ENCODE peak calls at places on chromosomes 11 and 22, in six cellular contexts. H is psoas muscle, T is ovary, S is fibroblast of mammary gland, Z is HFF-Myc, B is upper lobe of right lung. M is an unnamed sample.

GRCh38 chr11:74634537-74634936 is 42.2 kb downstream of the POLD3 start:
- DNase-seq in T (no peak), Z (no peak), B (no peak), S (peak), H (no peak), M (no peak)

GRCh38 chr11:16981651-16982194 is 32.5 kb downstream of the PLEKHA7 start:
- DNase-seq in Z (no peak), B (no peak), S (no peak), T (no peak), H (no peak), M (no peak)

GRCh38 chr11:36305047-36305446 is 9.0 kb downstream of the PRR5L start:
- DNase-seq in Z (no peak), T (no peak), S (no peak), H (no peak), B (no peak), M (no peak)

GRCh38 chr11:128908391-128909246 is 17.5 kb downstream of the KCNJ5 start:
- DNase-seq in S (peak), B (no peak), Z (peak), H (peak), T (peak), M (no peak)

GRCh38 chr11:66881927-66882452 is 25.1 kb downstream of the LRFN4 start:
- DNase-seq in T (peak), Z (no peak), S (no peak), H (peak), B (no peak), M (no peak)

GRCh38 chr11:115941481-115941993 is 437.3 kb upstream of the CADM1 start:
- DNase-seq in Z (no peak), H (no peak), T (peak), S (peak), B (peak), M (no peak)

GRCh38 chr11:64744544-64745218 is 739 bp upstream of the RASGRP2 start:
- DNase-seq in T (no peak), Z (no peak), B (no peak), S (no peak), H (peak), M (peak)

GRCh38 chr11:47711225-47711624 is 3.9 kb downstream of the AGBL2 start:
- DNase-seq in S (no peak), T (no peak), B (no peak), H (no peak), Z (no peak), M (no peak)

GRCh38 chr11:74680703-74681531 is 50.3 kb downstream of the CHRDL2 start:
- DNase-seq in S (no peak), T (peak), Z (no peak), H (no peak), B (peak), M (peak)

GRCh38 chr11:34890812-34891211 is 25.4 kb downstream of the APIP start:
- DNase-seq in T (no peak), B (no peak), H (no peak), S (peak), Z (peak), M (no peak)

GRCh38 chr11:64081663-64082442 is 46.1 kb downstream of the FLRT1 start:
- DNase-seq in H (no peak), S (no peak), B (no peak), T (no peak), Z (no peak), M (no peak)

GRCh38 chr22:30880847-30881246 is 87.7 kb downstream of the MORC2 start:
- DNase-seq in S (no peak), Z (no peak), H (peak), B (peak), T (no peak), M (no peak)

GRCh38 chr11:42806191-42806590 is 505.6 kb upstream of the API5 start:
- DNase-seq in T (no peak), S (no peak), H (no peak), B (no peak), Z (no peak), M (no peak)

GRCh38 chr22:42581762-42582716 is 28.3 kb downstream of the SERHL2 start:
- DNase-seq in Z (peak), T (peak), B (peak), H (peak), S (peak), M (peak)

GRCh38 chr11:79066456-79067354 is 374.1 kb downstream of the TENM4 start:
- DNase-seq in T (no peak), H (no peak), S (no peak), B (no peak), Z (no peak), M (no peak)

GRCh38 chr11:96014234-96014633 is 90.3 kb upstream of the MTMR2 start:
- DNase-seq in Z (no peak), B (no peak), H (no peak), T (no peak), S (peak), M (no peak)

GRCh38 chr11:6323291-6323905 is 3.1 kb upstream of the CAVIN3 start:
- DNase-seq in Z (no peak), H (no peak), B (no peak), T (no peak), S (no peak), M (no peak)

GRCh38 chr22:38110008-38110862 is at the start of gene BAIAP2L2:
- DNase-seq in S (no peak), B (no peak), Z (no peak), T (peak), H (no peak), M (no peak)

GRCh38 chr11:79449040-79449439 is 8.2 kb upstream of the TENM4 start:
- DNase-seq in H (no peak), Z (no peak), S (no peak), B (no peak), T (no peak), M (no peak)

GRCh38 chr22:21921729-21922128 is 30.9 kb downstream of the PPM1F start:
- DNase-seq in B (no peak), S (no peak), Z (no peak), H (no peak), T (no peak), M (no peak)

GRCh38 chr22:50731811-50732624 is 6.0 kb upstream of the ACR start:
- DNase-seq in T (no peak), S (peak), Z (no peak), B (peak), H (peak), M (no peak)

GRCh38 chr11:47376183-47376542 is 2.2 kb downstream of the SPI1 start:
- DNase-seq in B (no peak), H (no peak), Z (no peak), T (no peak), S (no peak), M (no peak)

GRCh38 chr11:134500621-134501020 is 88.6 kb upstream of the B3GAT1 start:
- DNase-seq in S (no peak), Z (no peak), H (no peak), T (no peak), B (peak), M (no peak)

GRCh38 chr11:128757886-128758612 is 64.2 kb downstream of the FLI1 start:
- DNase-seq in T (no peak), Z (no peak), B (no peak), S (no peak), H (no peak), M (peak)

GRCh38 chr11:131609317-131609716 is 238.9 kb downstream of the NTM start:
- DNase-seq in H (no peak), T (no peak), Z (no peak), S (peak), B (no peak), M (no peak)

GRCh38 chr11:3885855-3886254 is 30.4 kb downstream of the STIM1 start:
- DNase-seq in T (no peak), H (no peak), Z (no peak), S (no peak), B (no peak), M (no peak)

GRCh38 chr11:45551181-45551580 is 114.2 kb downstream of the CHST1 start:
- DNase-seq in H (no peak), B (no peak), Z (no peak), S (no peak), T (no peak), M (no peak)

GRCh38 chr11:59776210-59777066 is 21.3 kb downstream of the STX3 start:
- DNase-seq in Z (no peak), B (no peak), S (peak), H (no peak), T (no peak), M (no peak)

GRCh38 chr11:8814209-8814922 is 96.6 kb upstream of the AKIP1 start:
- DNase-seq in H (no peak), T (no peak), B (no peak), Z (no peak), S (no peak), M (no peak)

GRCh38 chr11:83007909-83008580 is 63.7 kb downstream of the RAB30 start:
- DNase-seq in Z (no peak), B (peak), H (peak), T (peak), S (no peak), M (no peak)

GRCh38 chr22:39525658-39525975 is 5.3 kb downstream of the ATF4 start:
- DNase-seq in B (no peak), T (no peak), Z (no peak), H (peak), S (no peak), M (no peak)

GRCh38 chr11:34380696-34381095 is 22.9 kb upstream of the ABTB2 start:
- DNase-seq in S (peak), B (no peak), Z (no peak), T (no peak), H (no peak), M (no peak)

GRCh38 chr11:62322524-62322923 is 14.7 kb upstream of the ASRGL1 start:
- DNase-seq in B (no peak), H (no peak), Z (no peak), T (no peak), S (no peak), M (no peak)

DNA sequence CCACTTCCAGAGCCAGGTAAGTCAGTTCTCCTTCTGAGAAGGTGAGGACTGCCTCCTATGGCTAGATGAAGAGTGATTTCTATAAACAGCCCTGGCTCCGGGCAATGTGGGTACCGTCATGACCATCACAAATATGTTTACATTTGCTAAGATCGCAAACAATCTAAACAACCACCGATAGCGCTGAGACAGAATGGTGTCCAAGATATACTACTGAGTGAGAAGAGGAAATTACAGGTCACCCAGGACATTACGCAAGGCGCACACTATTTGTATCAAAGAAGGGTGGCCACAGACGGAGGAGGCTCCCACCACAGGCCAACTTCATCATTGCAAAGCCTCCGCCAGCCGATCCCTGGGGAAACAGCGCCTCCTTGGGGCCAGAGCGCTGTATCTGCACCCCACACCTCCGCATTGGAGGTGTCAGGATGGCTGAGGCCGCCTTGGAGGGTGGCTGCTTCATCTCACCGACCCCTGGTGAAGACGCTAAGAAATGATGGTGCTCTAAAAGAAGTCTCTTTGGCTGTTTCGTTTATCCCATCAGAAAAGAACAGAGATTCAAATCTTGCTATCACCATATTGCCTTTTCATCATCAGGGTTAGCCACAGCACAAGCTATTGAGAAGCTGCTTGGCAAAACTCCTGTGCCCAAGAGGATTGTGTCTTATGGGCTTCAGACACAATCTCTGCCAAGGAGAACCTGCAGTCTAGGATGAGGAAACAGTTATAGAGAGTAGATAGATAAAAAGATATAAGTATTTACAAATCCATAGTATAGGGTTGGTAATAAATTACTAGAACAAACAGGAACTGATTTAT is 12.3 kb upstream of the ASRGL1 start:
- DNase-seq in Z (peak), S (peak), H (no peak), B (peak), T (no peak), M (no peak)
- TF ChIP-seq CTCF in Z (peak), S (peak), H (peak), B (peak), T (no peak), M (no peak)

DNA sequence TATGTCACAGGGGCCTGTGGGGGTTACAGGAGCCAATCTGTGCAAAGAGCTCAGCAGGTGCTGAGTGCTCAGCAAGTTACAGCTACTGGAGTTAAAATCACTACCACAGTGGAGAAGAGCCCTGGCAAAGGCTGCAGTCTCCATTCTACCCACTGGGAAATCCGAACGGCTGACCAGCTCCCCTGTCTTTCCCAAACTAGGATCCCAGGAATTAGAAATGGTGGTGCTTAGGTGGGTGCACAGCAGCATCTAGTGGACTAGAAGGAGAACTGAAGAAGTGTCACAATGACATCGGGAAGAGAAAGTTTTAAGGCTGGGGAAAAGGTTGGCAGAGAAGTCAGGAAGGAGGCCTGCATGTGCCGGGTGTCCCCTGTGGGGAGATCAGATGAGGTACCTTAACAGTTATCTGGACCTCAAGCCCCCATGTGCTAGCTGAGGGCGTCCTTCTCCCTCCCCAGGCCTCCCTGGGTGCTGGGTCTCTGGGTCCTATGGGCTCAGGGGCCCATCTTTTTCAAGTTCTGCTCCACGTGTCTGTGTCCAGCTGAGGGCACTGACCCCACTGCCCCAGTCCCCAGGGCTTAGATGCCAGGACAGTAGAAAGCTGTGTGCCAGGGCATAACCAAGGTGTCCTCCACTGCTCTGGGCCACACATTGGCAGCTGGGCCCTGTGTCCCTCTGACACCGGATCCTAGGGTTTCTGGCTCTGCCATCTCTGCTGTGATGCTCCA is 1.9 kb downstream of the PIWIL3 start:
- DNase-seq in H (no peak), B (no peak), S (peak), Z (peak), T (no peak), M (no peak)
- TF ChIP-seq CTCF in H (peak), B (peak), S (peak), Z (peak), T (no peak), M (no peak)

GRCh38 chr11:92735039-92735438 is 234.4 kb upstream of the MTNR1B start:
- DNase-seq in Z (no peak), B (no peak), H (no peak), T (no peak), S (no peak), M (no peak)
- TF ChIP-seq CTCF in Z (no peak), B (peak), H (no peak), T (no peak), S (peak), M (no peak)

DNA sequence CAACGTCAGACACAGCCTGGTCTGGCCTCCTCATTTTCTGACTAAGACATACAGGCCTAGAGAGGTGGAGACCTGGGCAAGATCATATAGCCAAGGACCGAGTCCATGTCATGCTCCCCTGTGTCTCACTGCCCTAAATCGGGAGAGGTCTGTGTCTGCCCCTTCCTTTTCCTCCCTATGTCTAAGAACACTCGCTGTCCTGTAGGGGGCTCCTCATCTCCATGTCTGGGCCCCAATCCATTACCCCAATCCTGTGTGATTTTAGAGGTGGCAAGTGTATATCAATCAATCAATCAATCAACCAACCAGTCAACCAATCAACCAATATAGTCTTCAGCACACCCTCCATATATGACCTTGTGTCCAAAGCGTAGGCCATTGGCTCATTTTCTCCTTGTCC is 125.7 kb downstream of the KIRREL3 start:
- DNase-seq in Z (no peak), T (no peak), B (no peak), S (no peak), H (no peak), M (no peak)
- TF ChIP-seq CTCF in Z (peak), T (no peak), B (no peak), S (peak), H (no peak), M (no peak)

DNA sequence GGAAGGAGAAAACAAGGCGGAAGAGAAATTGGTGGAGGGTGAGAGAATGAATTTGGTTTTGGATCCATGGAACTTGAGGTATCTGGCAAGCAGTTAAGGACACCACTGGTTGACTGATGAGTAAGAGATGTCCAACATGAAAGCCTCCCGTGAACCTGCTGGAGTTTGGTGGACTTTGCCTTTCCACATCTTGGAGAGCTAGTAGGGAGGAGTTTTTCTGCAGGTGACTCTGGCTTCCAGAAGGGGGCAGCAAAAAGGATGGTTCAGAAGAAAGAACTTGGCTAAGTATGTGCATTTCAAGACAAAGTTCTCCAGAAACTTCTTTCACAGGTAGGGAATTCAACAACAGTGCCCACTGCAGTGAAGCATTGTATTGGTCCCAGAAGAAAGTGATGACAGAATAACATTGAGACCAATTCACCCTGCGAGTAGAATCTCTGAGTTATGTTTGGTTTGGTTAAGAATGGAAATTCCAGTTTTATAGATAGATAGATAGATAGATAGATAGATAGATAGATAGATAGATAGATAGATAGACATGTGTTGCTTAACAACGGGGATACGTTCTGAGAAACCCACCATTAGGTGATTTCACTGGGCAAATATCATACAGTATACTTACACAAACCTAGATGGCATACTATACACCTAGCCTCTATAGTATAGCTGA is 28.5 kb downstream of the DCDC1 start:
- DNase-seq in S (peak), Z (no peak), H (no peak), T (no peak), B (no peak), M (no peak)
- TF ChIP-seq CTCF in S (peak), Z (peak), H (peak), T (no peak), B (peak), M (no peak)

DNA sequence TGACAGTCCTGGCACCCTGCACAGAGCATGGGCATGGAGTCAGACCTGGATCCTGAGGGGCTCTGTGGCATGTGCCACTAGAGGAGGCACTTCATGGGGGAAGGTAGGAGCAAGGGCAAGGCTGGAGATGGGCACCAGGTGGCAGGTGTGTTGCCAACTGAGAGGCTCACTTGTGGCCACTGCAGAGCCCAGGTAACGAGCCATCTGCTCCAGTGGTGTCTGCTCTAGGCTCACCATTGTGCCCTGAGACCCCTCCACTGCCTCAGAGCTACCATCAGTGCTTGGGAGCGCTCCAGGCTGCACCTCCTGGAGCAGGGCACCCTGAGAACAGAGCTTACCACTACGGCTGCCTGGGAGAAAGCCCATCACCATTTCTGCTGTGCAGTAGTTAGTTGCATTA is 1.3 kb upstream of the ZDHHC8 start:
- DNase-seq in H (no peak), T (no peak), S (no peak), Z (no peak), B (no peak), M (no peak)
- TF ChIP-seq CTCF in H (no peak), T (no peak), S (no peak), Z (no peak), B (no peak), M (no peak)

M was measured in activated B cell treated with CpG ODN at 0.5 μM for 24 hours.